ENCODE peak calls at places on chromosome 15, in ten cellular contexts. One of them, this sample, is unnamed.

GRCh38 chr15:62389887-62390792 is 225.1 kb upstream of the C2CD4B start:
- DNase-seq in stimulated activated CD8-positive, alpha-beta memory T cell treated with anti-CD3 and anti-CD28 coated beads, Interleukin-4, amount 100 ng/mL, for 4 hours: peak; percentile 21
- DNase-seq in GDM1: peak; percentile 53
- DNase-seq in CD4-positive, CD25-positive, alpha-beta regulatory T cell: peak; percentile 47
- DNase-seq in HFFc6: peak; percentile 34
- DNase-seq in cardiac fibroblast: peak; percentile 79
- DNase-seq in DMS79: no peak
- DNase-seq in Kasumi-1: peak; percentile 50
- DNase-seq in NCI-H510A: peak; percentile 32
- DNase-seq in GM04503: peak; percentile 24
- DNase-seq in this sample: peak; percentile 20

GRCh38 chr15:51917493-51917892 is 54.1 kb downstream of the LEO1 start:
- DNase-seq in NCI-H510A: peak; percentile 46
- DNase-seq in cardiac fibroblast: peak; percentile 44
- DNase-seq in GDM1: peak; percentile 46
- DNase-seq in DMS79: no peak
- DNase-seq in stimulated activated CD8-positive, alpha-beta memory T cell treated with anti-CD3 and anti-CD28 coated beads, Interleukin-4, amount 100 ng/mL, for 4 hours: no peak
- DNase-seq in CD4-positive, CD25-positive, alpha-beta regulatory T cell: no peak
- DNase-seq in Kasumi-1: peak; percentile 33
- DNase-seq in HFFc6: no peak
- DNase-seq in GM04503: no peak
- DNase-seq in this sample: no peak

GRCh38 chr15:42731461-42731860 is 5.5 kb downstream of the CDAN1 start:
- DNase-seq in GM04503: no peak
- DNase-seq in HFFc6: no peak
- DNase-seq in stimulated activated CD8-positive, alpha-beta memory T cell treated with anti-CD3 and anti-CD28 coated beads, Interleukin-4, amount 100 ng/mL, for 4 hours: no peak
- DNase-seq in NCI-H510A: no peak
- DNase-seq in CD4-positive, CD25-positive, alpha-beta regulatory T cell: no peak
- DNase-seq in DMS79: no peak
- DNase-seq in Kasumi-1: no peak
- DNase-seq in cardiac fibroblast: no peak
- DNase-seq in GDM1: no peak
- DNase-seq in this sample: no peak

GRCh38 chr15:51780636-51781035 is 29.2 kb downstream of the TMOD2 start:
- DNase-seq in NCI-H510A: no peak
- DNase-seq in Kasumi-1: no peak
- DNase-seq in GM04503: no peak
- DNase-seq in stimulated activated CD8-positive, alpha-beta memory T cell treated with anti-CD3 and anti-CD28 coated beads, Interleukin-4, amount 100 ng/mL, for 4 hours: no peak
- DNase-seq in CD4-positive, CD25-positive, alpha-beta regulatory T cell: no peak
- DNase-seq in DMS79: no peak
- DNase-seq in cardiac fibroblast: peak; percentile 28
- DNase-seq in GDM1: no peak
- DNase-seq in HFFc6: no peak
- DNase-seq in this sample: no peak

GRCh38 chr15:61084944-61085367 is 144.1 kb downstream of the RORA start:
- DNase-seq in NCI-H510A: no peak
- DNase-seq in GDM1: peak; percentile 10
- DNase-seq in Kasumi-1: no peak
- DNase-seq in GM04503: no peak
- DNase-seq in CD4-positive, CD25-positive, alpha-beta regulatory T cell: no peak
- DNase-seq in DMS79: peak; percentile 11
- DNase-seq in stimulated activated CD8-positive, alpha-beta memory T cell treated with anti-CD3 and anti-CD28 coated beads, Interleukin-4, amount 100 ng/mL, for 4 hours: no peak
- DNase-seq in HFFc6: no peak
- DNase-seq in cardiac fibroblast: peak; percentile 34
- DNase-seq in this sample: no peak

GRCh38 chr15:73919706-73920105 is 6.6 kb upstream of the LOXL1 start:
- DNase-seq in DMS79: no peak
- DNase-seq in CD4-positive, CD25-positive, alpha-beta regulatory T cell: no peak
- DNase-seq in HFFc6: no peak
- DNase-seq in GDM1: no peak
- DNase-seq in Kasumi-1: no peak
- DNase-seq in GM04503: no peak
- DNase-seq in NCI-H510A: no peak
- DNase-seq in stimulated activated CD8-positive, alpha-beta memory T cell treated with anti-CD3 and anti-CD28 coated beads, Interleukin-4, amount 100 ng/mL, for 4 hours: no peak
- DNase-seq in cardiac fibroblast: no peak
- DNase-seq in this sample: no peak

GRCh38 chr15:98713585-98714001 is 65.3 kb downstream of the IGF1R start:
- DNase-seq in NCI-H510A: no peak
- DNase-seq in GM04503: no peak
- DNase-seq in cardiac fibroblast: no peak
- DNase-seq in Kasumi-1: no peak
- DNase-seq in HFFc6: no peak
- DNase-seq in DMS79: no peak
- DNase-seq in stimulated activated CD8-positive, alpha-beta memory T cell treated with anti-CD3 and anti-CD28 coated beads, Interleukin-4, amount 100 ng/mL, for 4 hours: no peak
- DNase-seq in GDM1: no peak
- DNase-seq in CD4-positive, CD25-positive, alpha-beta regulatory T cell: no peak
- DNase-seq in this sample: no peak

GRCh38 chr15:92583311-92584034 is 72.1 kb downstream of the FAM174B start:
- DNase-seq in DMS79: no peak
- DNase-seq in NCI-H510A: no peak
- DNase-seq in cardiac fibroblast: no peak
- DNase-seq in GDM1: no peak
- DNase-seq in GM04503: no peak
- DNase-seq in stimulated activated CD8-positive, alpha-beta memory T cell treated with anti-CD3 and anti-CD28 coated beads, Interleukin-4, amount 100 ng/mL, for 4 hours: no peak
- DNase-seq in CD4-positive, CD25-positive, alpha-beta regulatory T cell: no peak
- DNase-seq in HFFc6: no peak
- DNase-seq in Kasumi-1: no peak
- DNase-seq in this sample: no peak

GRCh38 chr15:86620636-86621349 is 541.1 kb downstream of the AGBL1 start:
- DNase-seq in stimulated activated CD8-positive, alpha-beta memory T cell treated with anti-CD3 and anti-CD28 coated beads, Interleukin-4, amount 100 ng/mL, for 4 hours: no peak
- DNase-seq in CD4-positive, CD25-positive, alpha-beta regulatory T cell: no peak
- DNase-seq in GDM1: no peak
- DNase-seq in GM04503: no peak
- DNase-seq in HFFc6: no peak
- DNase-seq in NCI-H510A: no peak
- DNase-seq in DMS79: no peak
- DNase-seq in cardiac fibroblast: no peak
- DNase-seq in Kasumi-1: no peak
- DNase-seq in this sample: no peak

GRCh38 chr15:51185213-51185619 is 90.5 kb upstream of the TNFAIP8L3 start:
- DNase-seq in stimulated activated CD8-positive, alpha-beta memory T cell treated with anti-CD3 and anti-CD28 coated beads, Interleukin-4, amount 100 ng/mL, for 4 hours: no peak
- DNase-seq in CD4-positive, CD25-positive, alpha-beta regulatory T cell: no peak
- DNase-seq in HFFc6: no peak
- DNase-seq in GDM1: no peak
- DNase-seq in Kasumi-1: no peak
- DNase-seq in cardiac fibroblast: peak; percentile 32
- DNase-seq in DMS79: no peak
- DNase-seq in GM04503: no peak
- DNase-seq in NCI-H510A: no peak
- DNase-seq in this sample: no peak

GRCh38 chr15:79025201-79025600 is 65.4 kb downstream of the RASGRF1 start:
- DNase-seq in HFFc6: no peak
- DNase-seq in CD4-positive, CD25-positive, alpha-beta regulatory T cell: no peak
- DNase-seq in DMS79: no peak
- DNase-seq in Kasumi-1: peak; percentile 53
- DNase-seq in stimulated activated CD8-positive, alpha-beta memory T cell treated with anti-CD3 and anti-CD28 coated beads, Interleukin-4, amount 100 ng/mL, for 4 hours: no peak
- DNase-seq in GM04503: no peak
- DNase-seq in NCI-H510A: no peak
- DNase-seq in cardiac fibroblast: no peak
- DNase-seq in GDM1: peak; percentile 36
- DNase-seq in this sample: no peak

GRCh38 chr15:82643992-82644391 is 3.2 kb downstream of the CPEB1 start:
- DNase-seq in DMS79: no peak
- DNase-seq in NCI-H510A: no peak
- DNase-seq in HFFc6: no peak
- DNase-seq in cardiac fibroblast: no peak
- DNase-seq in CD4-positive, CD25-positive, alpha-beta regulatory T cell: no peak
- DNase-seq in GDM1: no peak
- DNase-seq in GM04503: no peak
- DNase-seq in stimulated activated CD8-positive, alpha-beta memory T cell treated with anti-CD3 and anti-CD28 coated beads, Interleukin-4, amount 100 ng/mL, for 4 hours: no peak
- DNase-seq in Kasumi-1: no peak
- DNase-seq in this sample: no peak

GRCh38 chr15:35548435-35548834 is 2.5 kb upstream of the DPH6 start:
- DNase-seq in HFFc6: no peak
- DNase-seq in DMS79: no peak
- DNase-seq in Kasumi-1: no peak
- DNase-seq in CD4-positive, CD25-positive, alpha-beta regulatory T cell: no peak
- DNase-seq in GDM1: no peak
- DNase-seq in NCI-H510A: no peak
- DNase-seq in stimulated activated CD8-positive, alpha-beta memory T cell treated with anti-CD3 and anti-CD28 coated beads, Interleukin-4, amount 100 ng/mL, for 4 hours: no peak
- DNase-seq in GM04503: no peak
- DNase-seq in cardiac fibroblast: no peak
- DNase-seq in this sample: no peak

GRCh38 chr15:41258706-41259471 is 27.8 kb downstream of the CHP1 start:
- DNase-seq in CD4-positive, CD25-positive, alpha-beta regulatory T cell: no peak
- DNase-seq in NCI-H510A: no peak
- DNase-seq in DMS79: no peak
- DNase-seq in cardiac fibroblast: peak; percentile 73
- DNase-seq in GM04503: no peak
- DNase-seq in HFFc6: no peak
- DNase-seq in Kasumi-1: peak; percentile 81
- DNase-seq in stimulated activated CD8-positive, alpha-beta memory T cell treated with anti-CD3 and anti-CD28 coated beads, Interleukin-4, amount 100 ng/mL, for 4 hours: no peak
- DNase-seq in GDM1: peak; percentile 14
- DNase-seq in this sample: no peak

GRCh38 chr15:63539517-63539916 is 35.1 kb downstream of the USP3 start:
- DNase-seq in DMS79: no peak
- DNase-seq in NCI-H510A: peak; percentile 20
- DNase-seq in cardiac fibroblast: peak; percentile 48
- DNase-seq in GDM1: no peak
- DNase-seq in GM04503: no peak
- DNase-seq in CD4-positive, CD25-positive, alpha-beta regulatory T cell: no peak
- DNase-seq in HFFc6: no peak
- DNase-seq in Kasumi-1: peak; percentile 75
- DNase-seq in stimulated activated CD8-positive, alpha-beta memory T cell treated with anti-CD3 and anti-CD28 coated beads, Interleukin-4, amount 100 ng/mL, for 4 hours: no peak
- DNase-seq in this sample: no peak

GRCh38 chr15:70486451-70487379 is 276.6 kb downstream of the UACA start:
- DNase-seq in CD4-positive, CD25-positive, alpha-beta regulatory T cell: no peak
- DNase-seq in HFFc6: peak; percentile 72
- DNase-seq in Kasumi-1: peak; percentile 83
- DNase-seq in NCI-H510A: no peak
- DNase-seq in GDM1: peak; percentile 87
- DNase-seq in DMS79: no peak
- DNase-seq in cardiac fibroblast: peak; percentile 88
- DNase-seq in stimulated activated CD8-positive, alpha-beta memory T cell treated with anti-CD3 and anti-CD28 coated beads, Interleukin-4, amount 100 ng/mL, for 4 hours: peak; percentile 62
- DNase-seq in GM04503: peak; percentile 74
- DNase-seq in this sample: peak; percentile 94

GRCh38 chr15:22887157-22887951 is 48.9 kb downstream of the NIPA2 start:
- DNase-seq in stimulated activated CD8-positive, alpha-beta memory T cell treated with anti-CD3 and anti-CD28 coated beads, Interleukin-4, amount 100 ng/mL, for 4 hours: no peak
- DNase-seq in cardiac fibroblast: peak; percentile 51
- DNase-seq in GM04503: peak; percentile 49
- DNase-seq in CD4-positive, CD25-positive, alpha-beta regulatory T cell: no peak
- DNase-seq in HFFc6: peak; percentile 84
- DNase-seq in GDM1: no peak
- DNase-seq in DMS79: no peak
- DNase-seq in NCI-H510A: no peak
- DNase-seq in Kasumi-1: no peak
- DNase-seq in this sample: no peak

GRCh38 chr15:30962079-30962478 is 29.3 kb downstream of the MTMR10 start:
- DNase-seq in stimulated activated CD8-positive, alpha-beta memory T cell treated with anti-CD3 and anti-CD28 coated beads, Interleukin-4, amount 100 ng/mL, for 4 hours: no peak
- DNase-seq in NCI-H510A: no peak
- DNase-seq in Kasumi-1: no peak
- DNase-seq in GM04503: no peak
- DNase-seq in DMS79: peak; percentile 4
- DNase-seq in cardiac fibroblast: no peak
- DNase-seq in GDM1: peak; percentile 42
- DNase-seq in CD4-positive, CD25-positive, alpha-beta regulatory T cell: no peak
- DNase-seq in HFFc6: no peak
- DNase-seq in this sample: no peak

GRCh38 chr15:41979493-41980266 is 7.3 kb upstream of the EHD4 start:
- DNase-seq in CD4-positive, CD25-positive, alpha-beta regulatory T cell: no peak
- DNase-seq in HFFc6: no peak
- DNase-seq in GDM1: no peak
- DNase-seq in GM04503: no peak
- DNase-seq in cardiac fibroblast: no peak
- DNase-seq in Kasumi-1: no peak
- DNase-seq in stimulated activated CD8-positive, alpha-beta memory T cell treated with anti-CD3 and anti-CD28 coated beads, Interleukin-4, amount 100 ng/mL, for 4 hours: no peak
- DNase-seq in DMS79: no peak
- DNase-seq in NCI-H510A: no peak
- DNase-seq in this sample: no peak

GRCh38 chr15:62658498-62658897 is 384.0 kb upstream of the TPM1 start:
- DNase-seq in HFFc6: no peak
- DNase-seq in Kasumi-1: no peak
- DNase-seq in DMS79: no peak
- DNase-seq in CD4-positive, CD25-positive, alpha-beta regulatory T cell: no peak
- DNase-seq in NCI-H510A: no peak
- DNase-seq in GM04503: no peak
- DNase-seq in GDM1: peak; percentile 42
- DNase-seq in stimulated activated CD8-positive, alpha-beta memory T cell treated with anti-CD3 and anti-CD28 coated beads, Interleukin-4, amount 100 ng/mL, for 4 hours: no peak
- DNase-seq in cardiac fibroblast: no peak
- DNase-seq in this sample: no peak

GRCh38 chr15:72474466-72474911 is 359 bp downstream of the ARIH1 start:
- DNase-seq in NCI-H510A: no peak
- DNase-seq in stimulated activated CD8-positive, alpha-beta memory T cell treated with anti-CD3 and anti-CD28 coated beads, Interleukin-4, amount 100 ng/mL, for 4 hours: no peak
- DNase-seq in CD4-positive, CD25-positive, alpha-beta regulatory T cell: no peak
- DNase-seq in GM04503: no peak
- DNase-seq in GDM1: no peak
- DNase-seq in cardiac fibroblast: no peak
- DNase-seq in HFFc6: no peak
- DNase-seq in DMS79: no peak
- DNase-seq in Kasumi-1: no peak
- DNase-seq in this sample: no peak

This sample was measured in GOT3.